ENCODE peak calls at places on chromosome 10, in seven cellular contexts. Q is GM12891, E is SK-N-SH, O is HepG2, Z is K562, G is H1, V is GM12878. R is an unnamed sample.

GRCh38 chr10:47364911-47365310 is 16.7 kb downstream of the RBP3 start:
- DNase-seq in G (no peak), Z (no peak), O (no peak), Q (no peak), E (no peak), V (no peak), R (no peak)

GRCh38 chr10:71597821-71598498 is 121.6 kb downstream of the C10orf105 start:
- DNase-seq in Z (peak; percentile 40), O (peak; percentile 28), Q (peak; percentile 61), E (no peak), G (no peak), V (no peak), R (peak; percentile 48)

GRCh38 chr10:19204239-19204917 is 155.8 kb downstream of the MALRD1 start:
- DNase-seq in Q (no peak), G (no peak), V (no peak), E (no peak), O (no peak), Z (no peak), R (no peak)

GRCh38 chr10:46539596-46540411 is 16.7 kb downstream of the GPRIN2 start:
- DNase-seq in O (peak; percentile 86), E (no peak), Q (no peak), Z (no peak), G (no peak), V (no peak), R (no peak)

GRCh38 chr10:119198438-119198837 is 8.9 kb upstream of the GRK5 start:
- DNase-seq in G (no peak), V (no peak), Q (no peak), E (no peak), Z (peak; percentile 39), O (no peak), R (no peak)

GRCh38 chr10:33252324-33252723 is 82.1 kb downstream of the NRP1 start:
- DNase-seq in V (no peak), G (no peak), O (no peak), E (no peak), Z (no peak), Q (no peak), R (no peak)

GRCh38 chr10:122421747-122422146 is 32.7 kb upstream of the ARMS2 start:
- DNase-seq in E (no peak), Q (no peak), O (no peak), V (no peak), Z (no peak), G (no peak), R (no peak)

GRCh38 chr10:126252884-126253612 is 135.2 kb downstream of the ADAM12 start:
- DNase-seq in O (no peak), V (no peak), E (no peak), Q (no peak), G (no peak), Z (no peak), R (no peak)

GRCh38 chr10:5951167-5951711 is 26.1 kb downstream of the IL15RA start:
- DNase-seq in O (no peak), G (no peak), Z (no peak), V (no peak), E (no peak), Q (no peak), R (no peak)

GRCh38 chr10:70578371-70578947 is 24.1 kb downstream of the PRF1 start:
- DNase-seq in G (no peak), V (peak; percentile 95), E (no peak), Q (no peak), Z (peak; percentile 73), O (peak; percentile 68), R (no peak)

GRCh38 chr10:693506-693905 is 4.0 kb upstream of the DIP2C start:
- DNase-seq in V (no peak), Q (no peak), G (no peak), O (no peak), Z (no peak), E (no peak), R (no peak)

GRCh38 chr10:109899578-109900355 is 23.5 kb downstream of the XPNPEP1 start:
- DNase-seq in E (no peak), G (no peak), Q (no peak), Z (no peak), V (no peak), O (no peak), R (no peak)

GRCh38 chr10:44956717-44957706 is 2.6 kb upstream of the RASSF4 start:
- DNase-seq in Z (no peak), G (no peak), E (no peak), Q (no peak), O (no peak), V (no peak), R (no peak)

GRCh38 chr10:93762979-93763391 is 5.2 kb downstream of the LGI1 start:
- DNase-seq in G (no peak), Q (no peak), O (no peak), E (no peak), V (peak; percentile 25), Z (no peak), R (no peak)

GRCh38 chr10:88659725-88660592 is 4.3 kb upstream of the LIPF start:
- DNase-seq in O (no peak), Q (no peak), E (no peak), V (no peak), Z (no peak), G (no peak), R (no peak)

GRCh38 chr10:87546971-87547413 is 42.3 kb downstream of the MINPP1 start:
- DNase-seq in V (no peak), G (no peak), Z (no peak), O (no peak), E (no peak), Q (no peak), R (no peak)

GRCh38 chr10:34075269-34075926 is 739.7 kb downstream of the PARD3 start:
- DNase-seq in Q (no peak), Z (no peak), E (no peak), O (peak; percentile 21), G (no peak), V (no peak), R (no peak)

GRCh38 chr10:121687094-121687850 is 89.0 kb upstream of the FGFR2 start:
- DNase-seq in G (no peak), E (no peak), V (no peak), Z (no peak), Q (no peak), O (no peak), R (no peak)

GRCh38 chr10:108348215-108348614 is 1183.7 kb upstream of the SORCS1 start:
- DNase-seq in O (no peak), G (no peak), E (no peak), Z (no peak), V (no peak), Q (no peak), R (no peak)

GRCh38 chr10:133476641-133476990 is 22.9 kb downstream of the SCART1 start:
- DNase-seq in V (no peak), G (no peak), Z (peak; percentile 45), Q (no peak), E (peak; percentile 36), O (peak; percentile 18), R (no peak)

GRCh38 chr10:73423309-73423708 is 9.5 kb upstream of the ANXA7 start:
- DNase-seq in Q (no peak), V (no peak), Z (no peak), O (no peak), E (no peak), G (no peak), R (no peak)

DNA sequence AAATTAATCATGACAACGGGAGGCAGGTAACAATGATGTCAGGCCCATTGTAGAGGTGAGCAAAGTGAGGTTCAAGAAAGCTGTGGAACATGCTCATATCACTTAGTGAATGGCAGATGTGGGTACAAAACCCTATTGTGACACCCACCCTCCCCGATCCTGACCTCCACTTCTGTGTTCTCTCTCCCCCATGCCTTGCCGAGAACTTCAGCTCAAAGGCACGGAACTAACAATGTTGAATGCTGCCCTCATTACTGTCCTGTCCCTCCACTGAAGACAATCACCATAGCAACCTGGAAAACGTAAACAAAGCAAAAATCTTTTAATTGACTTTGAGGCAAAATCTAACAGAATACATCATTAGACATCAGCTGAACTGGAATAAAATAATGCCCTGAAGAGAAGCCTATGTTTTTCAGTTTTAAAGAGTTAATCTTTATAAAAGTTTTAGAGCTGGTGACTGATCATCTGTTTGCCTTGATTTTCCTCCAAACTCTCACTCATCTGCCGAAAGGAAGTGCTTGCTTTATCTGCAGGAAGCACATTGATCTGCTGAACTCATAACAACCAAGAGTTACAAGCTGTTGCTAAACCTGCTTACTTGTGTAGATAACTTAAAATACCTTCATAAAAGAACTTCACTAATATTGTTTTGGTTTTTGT is 133.6 kb downstream of the CUBN start:
- DNase-seq in G (no peak), Q (no peak), Z (peak; percentile 74), E (no peak), V (no peak), O (no peak), R (no peak)
- TF ChIP-seq POLR2AphosphoS5 in G (no peak), Q (no peak), Z (peak; percentile 92), E (no peak), V (no peak), O (no peak), R (no peak)

GRCh38 chr10:3452683-3453388 is 280.3 kb upstream of the PITRM1 start:
- DNase-seq in Z (no peak), Q (no peak), O (no peak), E (no peak), V (no peak), G (no peak), R (no peak)

GRCh38 chr10:3460420-3461128 is 288.0 kb upstream of the PITRM1 start:
- DNase-seq in O (no peak), V (no peak), G (no peak), E (no peak), Q (no peak), Z (no peak), R (no peak)

GRCh38 chr10:3451516-3452185 is 279.1 kb upstream of the PITRM1 start:
- DNase-seq in G (no peak), V (no peak), E (no peak), O (no peak), Q (no peak), Z (no peak), R (no peak)

GRCh38 chr10:3452234-3452633 is 279.7 kb upstream of the PITRM1 start:
- DNase-seq in E (no peak), Z (no peak), G (no peak), V (no peak), Q (no peak), O (no peak), R (no peak)

GRCh38 chr10:3455385-3456334 is 283.1 kb upstream of the PITRM1 start:
- DNase-seq in G (no peak), Z (no peak), O (no peak), V (no peak), E (no peak), Q (no peak), R (no peak)
- TF ChIP-seq TAF1 in G (no peak), Z (no peak), O (no peak), V (no peak), E (no peak), Q (no peak), R (no peak)

GRCh38 chr10:114359041-114359952 is 45.0 kb downstream of the AFAP1L2 start:
- DNase-seq in E (no peak), G (no peak), Z (no peak), V (no peak), O (no peak), Q (no peak), R (no peak)
- TF ChIP-seq POLR2AphosphoS5 in E (no peak), G (no peak), Z (no peak), V (no peak), O (no peak), Q (no peak), R (no peak)

DNA sequence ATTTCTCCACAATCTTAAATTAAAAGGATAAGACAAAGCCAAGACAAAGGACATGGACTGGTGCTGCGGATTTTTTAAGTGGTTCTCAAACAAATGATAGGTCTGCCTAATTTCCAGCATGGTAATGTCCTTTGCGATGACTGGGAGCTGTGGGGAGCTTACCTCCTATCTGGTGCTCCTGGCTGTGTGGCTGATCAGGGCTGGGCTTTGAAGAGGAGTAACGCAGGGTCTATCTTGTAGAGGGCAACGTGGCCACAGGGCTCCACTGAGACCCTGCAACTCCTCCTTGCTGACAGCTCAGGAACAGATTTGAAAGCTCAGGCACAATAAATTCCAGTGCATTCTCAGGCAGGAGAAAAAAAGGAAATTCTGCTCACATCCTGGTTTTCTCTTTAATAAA is 103.1 kb upstream of the SFMBT2 start:
- DNase-seq in Q (no peak), G (no peak), Z (no peak), E (no peak), O (no peak), V (no peak), R (no peak)
- TF ChIP-seq TAF1 in Q (no peak), G (no peak), Z (no peak), E (no peak), O (no peak), V (no peak), R (no peak)